ENCODE peak calls at places on chromosome 3, in five cellular contexts. One of them, this sample, is unnamed. For H3K4me1, the result is how much of the 10 kb centered on the place peaks cover.

GRCh38 chr3:16338124-16338523 is 73.1 kb downstream of the OXNAD1 start:
- DNase-seq in HCT116: no peak
- DNase-seq in stomach: peak
- DNase-seq in K562: no peak
- DNase-seq in transverse colon: peak
- DNase-seq in this sample: no peak

GRCh38 chr3:169871129-169871886 is 1.6 kb upstream of the LRRC31 start:
- DNase-seq in HCT116: no peak
- DNase-seq in stomach: peak
- DNase-seq in K562: no peak
- DNase-seq in transverse colon: peak
- DNase-seq in this sample: peak

GRCh38 chr3:182913889-182914288 is 66.4 kb downstream of the DCUN1D1 start:
- DNase-seq in HCT116: no peak
- DNase-seq in stomach: no peak
- DNase-seq in K562: no peak
- DNase-seq in transverse colon: no peak
- DNase-seq in this sample: no peak

GRCh38 chr3:58528629-58529028 is 8.4 kb downstream of the ACOX2 start:
- DNase-seq in HCT116: no peak
- DNase-seq in stomach: peak
- DNase-seq in K562: no peak
- DNase-seq in transverse colon: peak
- DNase-seq in this sample: peak

GRCh38 chr3:45145681-45146614 is at the start of gene CDCP1:
- DNase-seq in HCT116: no peak
- DNase-seq in stomach: peak
- DNase-seq in K562: peak
- DNase-seq in transverse colon: peak
- DNase-seq in this sample: no peak

GRCh38 chr3:54374214-54374855 is 252.0 kb downstream of the CACNA2D3 start:
- DNase-seq in HCT116: no peak
- DNase-seq in stomach: peak
- DNase-seq in K562: peak
- DNase-seq in transverse colon: peak
- DNase-seq in this sample: no peak

GRCh38 chr3:172562881-172563835 is 39.9 kb upstream of the TNFSF10 start:
- DNase-seq in HCT116: no peak
- DNase-seq in stomach: no peak
- DNase-seq in K562: no peak
- DNase-seq in transverse colon: no peak
- DNase-seq in this sample: no peak

GRCh38 chr3:191070762-191071365 is 128.2 kb upstream of the OSTN start:
- DNase-seq in HCT116: no peak
- DNase-seq in stomach: no peak
- DNase-seq in K562: no peak
- DNase-seq in transverse colon: no peak
- DNase-seq in this sample: no peak

GRCh38 chr3:9732753-9733115 is 1.2 kb downstream of the BRPF1 start:
- DNase-seq in HCT116: no peak
- DNase-seq in stomach: no peak
- DNase-seq in K562: no peak
- DNase-seq in transverse colon: no peak
- DNase-seq in this sample: peak

GRCh38 chr3:156628095-156628690 is 46.2 kb upstream of the TIPARP start:
- DNase-seq in HCT116: no peak
- DNase-seq in stomach: no peak
- DNase-seq in K562: no peak
- DNase-seq in transverse colon: no peak
- DNase-seq in this sample: no peak

GRCh38 chr3:123283657-123284398 is 82.1 kb downstream of the SEC22A start:
- DNase-seq in HCT116: no peak
- DNase-seq in stomach: no peak
- DNase-seq in K562: no peak
- DNase-seq in transverse colon: no peak
- DNase-seq in this sample: no peak

GRCh38 chr3:10341901-10342398 is 21.0 kb upstream of the SEC13 start:
- DNase-seq in HCT116: no peak
- DNase-seq in stomach: no peak
- DNase-seq in K562: no peak
- DNase-seq in transverse colon: no peak
- DNase-seq in this sample: no peak

GRCh38 chr3:89025185-89025584 is 82.2 kb upstream of the EPHA3 start:
- DNase-seq in HCT116: no peak
- DNase-seq in stomach: no peak
- DNase-seq in K562: no peak
- DNase-seq in transverse colon: no peak
- DNase-seq in this sample: no peak

DNA sequence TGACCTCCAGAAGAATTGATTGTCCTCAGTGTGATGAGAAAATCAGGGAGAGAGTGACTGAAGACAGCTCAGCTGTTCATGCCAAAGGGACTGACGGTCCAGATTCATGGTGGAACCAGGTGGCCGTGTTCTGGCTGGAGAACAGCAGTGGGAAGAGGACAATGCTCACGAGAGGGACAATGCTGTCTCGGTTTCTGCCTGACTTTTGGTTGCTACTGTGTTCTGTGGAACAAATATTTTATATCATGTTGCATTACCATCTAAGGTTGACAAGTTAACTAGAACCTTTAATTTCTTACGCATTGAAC is 58.0 kb upstream of the ULK4 start:
- DNase-seq in HCT116: no peak
- DNase-seq in stomach: no peak
- DNase-seq in K562: no peak
- DNase-seq in transverse colon: no peak
- DNase-seq in this sample: no peak
- H3K4me1 ChIP-seq in HCT116: under half
- H3K4me1 ChIP-seq in stomach: half or more
- H3K4me1 ChIP-seq in K562: under half
- H3K4me1 ChIP-seq in transverse colon: under half
- H3K4me1 ChIP-seq in this sample: under half

GRCh38 chr3:127534161-127534451 is 56.4 kb downstream of the TPRA1 start:
- DNase-seq in HCT116: no peak
- DNase-seq in stomach: no peak
- DNase-seq in K562: no peak
- DNase-seq in transverse colon: no peak
- DNase-seq in this sample: no peak

GRCh38 chr3:127536818-127537810 is 53.4 kb downstream of the TPRA1 start:
- DNase-seq in HCT116: no peak
- DNase-seq in stomach: no peak
- DNase-seq in K562: no peak
- DNase-seq in transverse colon: no peak
- DNase-seq in this sample: no peak

GRCh38 chr3:127535901-127536817 is 54.4 kb downstream of the TPRA1 start:
- DNase-seq in HCT116: no peak
- DNase-seq in stomach: peak
- DNase-seq in K562: no peak
- DNase-seq in transverse colon: no peak
- DNase-seq in this sample: no peak

GRCh38 chr3:127534564-127534963 is 56.0 kb downstream of the TPRA1 start:
- DNase-seq in HCT116: no peak
- DNase-seq in stomach: no peak
- DNase-seq in K562: no peak
- DNase-seq in transverse colon: no peak
- DNase-seq in this sample: no peak

DNA sequence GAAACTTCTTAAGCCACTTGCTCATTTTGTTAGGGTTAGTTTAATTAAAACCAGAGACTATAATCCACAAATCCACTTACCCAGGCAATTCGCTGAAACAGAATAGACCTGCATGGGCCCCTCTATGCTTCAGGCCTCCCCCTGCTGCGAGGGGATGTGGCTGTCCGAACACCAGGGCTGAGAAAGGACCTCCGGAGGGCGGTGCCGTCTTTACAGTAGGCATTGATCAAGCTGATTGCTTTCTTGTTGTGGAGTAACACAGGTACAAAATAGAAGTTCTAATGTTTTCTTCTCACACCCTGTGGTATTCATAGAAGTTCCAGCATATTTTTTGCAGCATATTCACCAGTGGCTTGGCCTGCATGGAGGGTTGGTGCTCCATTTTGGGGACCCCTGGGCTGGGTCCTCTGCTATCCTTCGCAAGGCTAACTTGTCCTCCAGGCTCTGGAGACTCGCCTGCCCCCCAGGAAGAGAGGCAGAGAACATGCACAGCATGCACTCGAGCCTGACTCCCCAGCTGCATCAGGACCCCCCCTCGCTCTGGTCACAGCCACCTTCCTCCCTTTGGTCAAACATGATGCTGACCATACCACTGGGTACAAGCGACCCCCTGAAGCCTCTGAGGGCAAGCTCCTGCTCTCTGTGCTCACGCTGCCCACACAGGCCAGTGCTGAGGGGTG is 55.3 kb downstream of the TPRA1 start:
- DNase-seq in HCT116: no peak
- DNase-seq in stomach: no peak
- DNase-seq in K562: no peak
- DNase-seq in transverse colon: no peak
- DNase-seq in this sample: no peak
- H3K27ac ChIP-seq in HCT116: no peak
- H3K27ac ChIP-seq in stomach: no peak
- H3K27ac ChIP-seq in K562: no peak
- H3K27ac ChIP-seq in transverse colon: no peak
- H3K27ac ChIP-seq in this sample: no peak

GRCh38 chr3:189276481-189277190 is 104.9 kb downstream of the TPRG1 start:
- DNase-seq in HCT116: no peak
- DNase-seq in stomach: no peak
- DNase-seq in K562: no peak
- DNase-seq in transverse colon: peak
- DNase-seq in this sample: peak
- TF ChIP-seq POLR2AphosphoS5 in HCT116: no peak
- TF ChIP-seq POLR2AphosphoS5 in stomach: no peak
- TF ChIP-seq POLR2AphosphoS5 in K562: no peak
- TF ChIP-seq POLR2AphosphoS5 in transverse colon: no peak
- TF ChIP-seq POLR2AphosphoS5 in this sample: no peak

DNA sequence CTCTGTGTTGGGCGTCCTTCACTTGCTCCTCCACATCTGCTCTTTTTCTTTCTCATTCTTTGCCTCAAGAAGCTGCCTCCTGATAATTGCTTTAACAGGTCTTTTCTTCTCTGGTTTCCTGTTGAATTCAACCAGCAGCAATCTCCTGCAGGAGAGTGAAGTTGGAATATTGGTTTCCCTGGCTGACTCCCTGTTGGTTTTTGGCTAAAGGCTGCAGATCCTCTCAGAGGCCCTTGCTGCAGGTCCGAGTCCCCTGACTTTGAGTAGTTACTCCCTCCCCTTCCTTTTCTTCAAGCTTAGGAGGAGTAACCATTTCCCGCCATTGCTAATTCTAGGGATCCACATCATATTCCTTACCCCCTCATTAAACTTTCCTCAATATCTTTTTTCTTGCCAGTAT is 4.2 kb downstream of the TP63 start:
- DNase-seq in HCT116: no peak
- DNase-seq in stomach: no peak
- DNase-seq in K562: no peak
- DNase-seq in transverse colon: no peak
- DNase-seq in this sample: no peak
- H3K4me1 ChIP-seq in HCT116: under half
- H3K4me1 ChIP-seq in stomach: under half
- H3K4me1 ChIP-seq in K562: under half
- H3K4me1 ChIP-seq in transverse colon: under half
- H3K4me1 ChIP-seq in this sample: under half

GRCh38 chr3:146090521-146090920 is 70.5 kb downstream of the PLOD2 start:
- DNase-seq in HCT116: no peak
- DNase-seq in stomach: no peak
- DNase-seq in K562: no peak
- DNase-seq in transverse colon: no peak
- DNase-seq in this sample: no peak
- H3K27ac ChIP-seq in HCT116: no peak
- H3K27ac ChIP-seq in stomach: no peak
- H3K27ac ChIP-seq in K562: no peak
- H3K27ac ChIP-seq in transverse colon: no peak
- H3K27ac ChIP-seq in this sample: no peak

This sample was measured in breast epithelium.